ENCODE peak calls at places on chromosome 22, in five cellular contexts. G, N, C, B and Z are unnamed samples.

GRCh38 chr22:43946391-43946680 is 8.9 kb upstream of the SAMM50 start:
- DNase-seq in N (no peak), B (peak), C (no peak), G (no peak), Z (no peak)

GRCh38 chr22:38205261-38206128 is 3.7 kb downstream of the MAFF start:
- DNase-seq in B (peak), C (no peak), G (no peak), N (no peak), Z (no peak)

GRCh38 chr22:25475554-25476022 is 88.9 kb upstream of the GRK3 start:
- DNase-seq in G (no peak), N (no peak), C (peak), B (peak), Z (no peak)

GRCh38 chr22:19068784-19069271 is 53.4 kb downstream of the DGCR2 start:
- DNase-seq in G (no peak), B (no peak), C (no peak), N (no peak), Z (no peak)

GRCh38 chr22:19903513-19903912 is 38.1 kb upstream of the COMT start:
- DNase-seq in N (no peak), G (no peak), C (no peak), B (no peak), Z (no peak)

GRCh38 chr22:37684803-37685615 is 1.1 kb upstream of the NOL12 start:
- DNase-seq in B (no peak), C (no peak), N (no peak), G (no peak), Z (no peak)

GRCh38 chr22:47835726-47836125 is 1073.3 kb downstream of the TBC1D22A start:
- DNase-seq in B (peak), C (peak), N (no peak), G (no peak), Z (no peak)

GRCh38 chr22:30228509-30229359 is 17.8 kb downstream of the LIF start:
- DNase-seq in B (no peak), N (no peak), C (peak), G (no peak), Z (no peak)

GRCh38 chr22:23824476-23825245 is 14.1 kb downstream of the DERL3 start:
- DNase-seq in G (no peak), B (no peak), N (no peak), C (no peak), Z (no peak)

GRCh38 chr22:17633217-17633997 is 4.9 kb upstream of the ATP6V1E1 start:
- DNase-seq in N (no peak), G (no peak), C (peak), B (peak), Z (no peak)

GRCh38 chr22:38411016-38411415 is 44.0 kb downstream of the KCNJ4 start:
- DNase-seq in B (no peak), G (no peak), C (no peak), N (no peak), Z (no peak)

GRCh38 chr22:30284172-30284571 is 5.1 kb downstream of the CASTOR1 start:
- DNase-seq in N (no peak), G (no peak), C (no peak), B (no peak), Z (no peak)

GRCh38 chr22:46145361-46145851 is 4.9 kb upstream of the PPARA start:
- DNase-seq in N (no peak), G (no peak), C (no peak), B (no peak), Z (no peak)

GRCh38 chr22:17121235-17122195 is at the start of gene TMEM121B:
- DNase-seq in C (no peak), G (no peak), N (peak), B (peak), Z (peak)

GRCh38 chr22:50572965-50573364 is 5.3 kb downstream of the CPT1B start:
- DNase-seq in N (no peak), C (no peak), B (no peak), G (no peak), Z (no peak)

GRCh38 chr22:47651216-47651987 is 889.0 kb downstream of the TBC1D22A start:
- DNase-seq in C (no peak), N (no peak), G (no peak), B (no peak), Z (no peak)

GRCh38 chr22:44587004-44587793 is 89.2 kb upstream of the RTL6 start:
- DNase-seq in G (no peak), N (no peak), C (peak), B (peak), Z (no peak)

GRCh38 chr22:27489265-27489675 is 312.3 kb downstream of the MN1 start:
- DNase-seq in B (peak), N (no peak), G (no peak), C (no peak), Z (no peak)

GRCh38 chr22:39956932-39957664 is 3.1 kb upstream of the TMA7B start:
- DNase-seq in C (no peak), N (no peak), B (no peak), G (no peak), Z (no peak)

GRCh38 chr22:45818130-45819085 is 146.8 kb downstream of the ATXN10 start:
- DNase-seq in N (no peak), B (peak), G (no peak), C (no peak), Z (no peak)

GRCh38 chr22:36986242-36986821 is 32.9 kb downstream of the TST start:
- DNase-seq in C (no peak), B (no peak), N (peak), G (no peak), Z (no peak)

GRCh38 chr22:50505776-50506610 is 1.5 kb downstream of the LMF2 start:
- DNase-seq in G (no peak), B (no peak), C (no peak), N (no peak), Z (no peak)

GRCh38 chr22:45834795-45835194 is 142.2 kb downstream of the WNT7B start:
- DNase-seq in G (no peak), B (no peak), N (no peak), C (no peak), Z (no peak)

GRCh38 chr22:45320326-45320976 is 10.7 kb downstream of the FAM118A start:
- DNase-seq in C (no peak), G (no peak), B (peak), N (no peak), Z (no peak)

GRCh38 chr22:46582281-46582811 is 37.8 kb upstream of the GRAMD4 start:
- DNase-seq in G (no peak), N (no peak), B (no peak), C (no peak), Z (no peak)

GRCh38 chr22:47618180-47618579 is 855.7 kb downstream of the TBC1D22A start:
- DNase-seq in C (no peak), N (no peak), B (no peak), G (no peak), Z (no peak)